ENCODE peak calls at places on chromosomes 3 and 15, in five cellular contexts. C is GM03348, L is GM13976, J is ELR, U is GM20000. E is an unnamed sample.

GRCh38 chr3:142888484-142889262 is at the start of gene PCOLCE2:
- DNase-seq in J (peak), L (peak), C (peak), U (peak), E (peak)

GRCh38 chr15:100335335-100335999 is 6.3 kb downstream of the ADAMTS17 start:
- DNase-seq in L (no peak), C (no peak), J (no peak), U (no peak), E (no peak)

GRCh38 chr3:127717357-127718243 is 44.8 kb downstream of the ABTB1 start:
- DNase-seq in J (no peak), U (no peak), L (no peak), C (peak), E (no peak)

GRCh38 chr3:63864008-63864871 is 573 bp downstream of the ATXN7 start:
- DNase-seq in J (peak), U (peak), L (peak), C (peak), E (peak)

GRCh38 chr15:23859008-23859407 is 171.9 kb upstream of the NDN start:
- DNase-seq in L (no peak), U (no peak), J (no peak), C (no peak), E (no peak)

GRCh38 chr3:125072310-125072709 is 16.5 kb upstream of the HEG1 start:
- DNase-seq in U (no peak), L (no peak), C (peak), J (peak), E (no peak)

GRCh38 chr3:183291511-183292031 is 38.5 kb downstream of the B3GNT5 start:
- DNase-seq in C (no peak), U (no peak), J (no peak), L (no peak), E (no peak)

GRCh38 chr3:21017115-21017852 is 733.7 kb downstream of the ZNF385D start:
- DNase-seq in L (no peak), U (no peak), J (no peak), C (no peak), E (peak)

GRCh38 chr3:48088056-48088748 is 72.0 kb upstream of the MAP4 start:
- DNase-seq in C (peak), U (peak), J (peak), L (peak), E (peak)

GRCh38 chr3:5233026-5233425 is 45.5 kb downstream of the EDEM1 start:
- DNase-seq in J (no peak), L (no peak), U (no peak), C (no peak), E (no peak)

GRCh38 chr3:61848885-61849284 is 287.5 kb downstream of the PTPRG start:
- DNase-seq in U (no peak), J (no peak), C (peak), L (no peak), E (no peak)

GRCh38 chr3:172094621-172095557 is 55.5 kb downstream of the FNDC3B start:
- DNase-seq in C (no peak), J (peak), L (peak), U (peak), E (no peak)

GRCh38 chr15:28125673-28126651 is 26.8 kb upstream of the OCA2 start:
- DNase-seq in J (peak), L (no peak), U (peak), C (peak), E (peak)

GRCh38 chr3:187997490-187997889 is 156.5 kb upstream of the LPP start:
- DNase-seq in U (no peak), C (no peak), L (no peak), J (peak), E (no peak)

GRCh38 chr3:142633073-142633472 is 36.9 kb downstream of the PLS1 start:
- DNase-seq in U (no peak), C (no peak), L (no peak), J (no peak), E (no peak)

GRCh38 chr3:42906085-42906904 is at the start of gene ZNF662:
- DNase-seq in U (no peak), L (no peak), C (peak), J (peak), E (no peak)

GRCh38 chr3:42651248-42652091 is 2.0 kb upstream of the ZBTB47 start:
- DNase-seq in J (peak), L (no peak), U (no peak), C (peak), E (peak)

GRCh38 chr15:25701716-25702465 is 161.2 kb downstream of the ATP10A start:
- DNase-seq in U (no peak), L (no peak), C (no peak), J (no peak), E (no peak)

GRCh38 chr3:189756651-189757078 is 125.5 kb downstream of the TP63 start:
- DNase-seq in J (peak), L (no peak), C (no peak), U (no peak), E (peak)

GRCh38 chr3:170797685-170798084 is 72.3 kb downstream of the RPL22L1 start:
- DNase-seq in U (no peak), C (no peak), J (no peak), L (no peak), E (no peak)

GRCh38 chr3:155701882-155702465 is 42.9 kb downstream of the PLCH1 start:
- DNase-seq in U (peak), J (peak), C (peak), L (peak), E (peak)

GRCh38 chr15:60134609-60135008 is 130.5 kb downstream of the FOXB1 start:
- DNase-seq in C (no peak), U (no peak), L (no peak), J (no peak), E (peak)

GRCh38 chr3:120762575-120762974 is 20.0 kb downstream of the GTF2E1 start:
- DNase-seq in L (no peak), C (no peak), J (peak), U (no peak), E (no peak)

GRCh38 chr3:131374741-131375140 is 6.8 kb upstream of the NUDT16 start:
- DNase-seq in U (no peak), J (no peak), C (no peak), L (no peak), E (no peak)

GRCh38 chr3:29267231-29267630 is 13.6 kb upstream of the RBMS3 start:
- DNase-seq in J (no peak), U (no peak), C (no peak), L (no peak), E (no peak)

GRCh38 chr3:4065080-4065479 is 238.1 kb upstream of the SETMAR start:
- DNase-seq in J (no peak), C (no peak), U (peak), L (no peak), E (no peak)

GRCh38 chr3:196969660-196970546 is 1.3 kb upstream of the PIGZ start:
- DNase-seq in J (peak), C (peak), U (peak), L (peak), E (peak)

GRCh38 chr15:41648770-41649169 is 11.4 kb upstream of the MGA start:
- DNase-seq in C (peak), U (no peak), L (no peak), J (peak), E (no peak)

GRCh38 chr3:27666708-27667107 is 55.4 kb downstream of the EOMES start:
- DNase-seq in U (no peak), J (peak), C (peak), L (no peak), E (no peak)

GRCh38 chr3:7999363-7999762 is 502.3 kb upstream of the LMCD1 start:
- DNase-seq in J (no peak), C (no peak), U (no peak), L (no peak), E (no peak)

GRCh38 chr3:120088622-120089021 is 5.6 kb downstream of the GSK3B start:
- DNase-seq in J (no peak), U (no peak), L (no peak), C (no peak), E (no peak)

GRCh38 chr3:69914395-69914794 is 85.1 kb upstream of the SAMMSON start:
- DNase-seq in C (no peak), L (no peak), U (no peak), J (no peak), E (no peak)

GRCh38 chr3:100022506-100022905 is 91.8 kb downstream of the FILIP1L start:
- DNase-seq in C (no peak), U (no peak), J (no peak), L (no peak), E (no peak)

GRCh38 chr3:39515681-39516441 is 48.4 kb downstream of the MOBP start:
- DNase-seq in C (no peak), J (no peak), L (no peak), U (no peak), E (no peak)

GRCh38 chr3:100158877-100159563 is 44.7 kb upstream of the FILIP1L start:
- DNase-seq in C (no peak), L (no peak), J (no peak), U (no peak), E (no peak)

E was measured in ACHN.